ENCODE peak calls at places on chromosomes 11 and 22, in six cellular contexts. E is GM12878, H is Peyer's patch, V is A549, N is tibial nerve, Y is body of pancreas. Z is an unnamed sample.

GRCh38 chr11:64186205-64187165 is 514 bp downstream of the STIP1 start:
- DNase-seq in E (no peak), H (no peak), V (no peak), N (no peak), Y (no peak), Z (no peak)

GRCh38 chr11:86596861-86597632 is 75.4 kb downstream of the ME3 start:
- DNase-seq in E (no peak), H (no peak), V (no peak), N (no peak), Y (no peak), Z (no peak)

GRCh38 chr11:83610996-83611395 is 324.8 kb upstream of the CCDC90B start:
- DNase-seq in E (no peak), H (no peak), V (no peak), N (no peak), Y (no peak), Z (no peak)

GRCh38 chr11:15806217-15806616 is 550.1 kb downstream of the SOX6 start:
- DNase-seq in E (no peak), H (no peak), V (no peak), N (no peak), Y (no peak), Z (no peak)

GRCh38 chr22:38309614-38310517 is 7.4 kb downstream of the CSNK1E start:
- DNase-seq in E (no peak), H (no peak), V (no peak), N (no peak), Y (no peak), Z (no peak)

GRCh38 chr11:30949838-30950237 is 363.7 kb upstream of the MPPED2 start:
- DNase-seq in E (no peak), H (no peak), V (no peak), N (no peak), Y (no peak), Z (no peak)

GRCh38 chr22:49599039-49599438 is 228.6 kb downstream of the BRD1 start:
- DNase-seq in E (no peak), H (no peak), V (no peak), N (no peak), Y (no peak), Z (no peak)

GRCh38 chr22:41001722-41002122 is 50.5 kb downstream of the RBX1 start:
- DNase-seq in E (no peak), H (no peak), V (no peak), N (no peak), Y (no peak), Z (no peak)

GRCh38 chr11:88384004-88384677 is 46.6 kb upstream of the CTSC start:
- DNase-seq in E (no peak), H (no peak), V (peak; percentile 46), N (no peak), Y (no peak), Z (no peak)

GRCh38 chr11:30281476-30282288 is 41.2 kb upstream of the ARL14EP start:
- DNase-seq in E (no peak), H (no peak), V (no peak), N (no peak), Y (no peak), Z (no peak)

GRCh38 chr11:72719551-72719950 is 32.7 kb downstream of the ARAP1 start:
- DNase-seq in E (no peak), H (no peak), V (no peak), N (no peak), Y (no peak), Z (no peak)

GRCh38 chr11:22780914-22781593 is 48.5 kb downstream of the SVIP start:
- DNase-seq in E (no peak), H (no peak), V (no peak), N (no peak), Y (no peak), Z (no peak)

GRCh38 chr22:37492428-37493344 is 6.5 kb upstream of the MFNG start:
- DNase-seq in E (no peak), H (peak; percentile 40), V (peak; percentile 62), N (no peak), Y (no peak), Z (no peak)

GRCh38 chr11:12600829-12601228 is 73.4 kb upstream of the TEAD1 start:
- DNase-seq in E (no peak), H (no peak), V (no peak), N (no peak), Y (no peak), Z (no peak)

GRCh38 chr11:117097567-117098268 is 510 bp downstream of the SIK3 start:
- DNase-seq in E (no peak), H (peak; percentile 45), V (peak; percentile 27), N (no peak), Y (peak; percentile 54), Z (no peak)

GRCh38 chr11:69204246-69205124 is 48.8 kb downstream of the SMIM38 start:
- DNase-seq in E (no peak), H (no peak), V (no peak), N (no peak), Y (no peak), Z (no peak)

GRCh38 chr22:50016988-50017700 is 4.6 kb upstream of the IL17REL start:
- DNase-seq in E (peak; percentile 66), H (peak; percentile 40), V (no peak), N (no peak), Y (no peak), Z (no peak)

GRCh38 chr11:70742553-70743291 is 344.4 kb downstream of the CTTN start:
- DNase-seq in E (no peak), H (no peak), V (no peak), N (no peak), Y (peak; percentile 55), Z (no peak)

GRCh38 chr22:41504397-41504796 is 35.5 kb downstream of the ACO2 start:
- DNase-seq in E (no peak), H (no peak), V (no peak), N (no peak), Y (no peak), Z (no peak)

GRCh38 chr11:60855726-60856633 is at the start of gene PTGDR2:
- DNase-seq in E (no peak), H (no peak), V (no peak), N (no peak), Y (no peak), Z (no peak)

GRCh38 chr22:23522642-23523251 is 57.3 kb downstream of the IGLL1 start:
- DNase-seq in E (no peak), H (no peak), V (no peak), N (no peak), Y (no peak), Z (no peak)

GRCh38 chr11:17967661-17968060 is 45.2 kb downstream of the SERGEF start:
- DNase-seq in E (no peak), H (no peak), V (no peak), N (no peak), Y (no peak), Z (no peak)

GRCh38 chr11:118530683-118531596 is at the start of gene TMEM25:
- DNase-seq in E (no peak), H (peak; percentile 73), V (no peak), N (no peak), Y (peak; percentile 67), Z (no peak)
- TF ChIP-seq POLR2A in E (peak; percentile 68), H (no peak), V (no peak), N (no peak), Y (peak; percentile 33), Z (no peak)

GRCh38 chr11:74519719-74520118 is 26.2 kb upstream of the LIPT2 start:
- DNase-seq in E (no peak), H (no peak), V (no peak), N (no peak), Y (no peak), Z (no peak)

GRCh38 chr11:74520927-74521665 is 27.6 kb upstream of the LIPT2 start:
- DNase-seq in E (no peak), H (no peak), V (no peak), N (no peak), Y (no peak), Z (no peak)

GRCh38 chr11:74522776-74523175 is 29.3 kb upstream of the LIPT2 start:
- DNase-seq in E (no peak), H (no peak), V (no peak), N (no peak), Y (no peak), Z (no peak)

GRCh38 chr11:74521666-74522252 is 28.2 kb upstream of the LIPT2 start:
- DNase-seq in E (no peak), H (no peak), V (no peak), N (no peak), Y (no peak), Z (no peak)

GRCh38 chr11:74520316-74520715 is 26.8 kb upstream of the LIPT2 start:
- DNase-seq in E (no peak), H (no peak), V (no peak), N (no peak), Y (no peak), Z (no peak)
- H3K4me1 ChIP-seq in E (no peaks in the 10 kb centered on the region), H (no peaks in the 10 kb centered on the region), V (no peaks in the 10 kb centered on the region), N (no peaks in the 10 kb centered on the region), Y (no peaks in the 10 kb centered on the region), Z (no peaks in the 10 kb centered on the region)

GRCh38 chr11:111454561-111455192 is 57.5 kb downstream of the BTG4 start:
- DNase-seq in E (no peak), H (no peak), V (peak; percentile 59), N (no peak), Y (no peak), Z (no peak)
- H3K4me3 ChIP-seq in E (no peak overlapping the region), H (no peak overlapping the region), V (no peak overlapping the region), N (no peak overlapping the region), Y (no peak overlapping the region), Z (no peak overlapping the region)

GRCh38 chr11:103995896-103996295 is 40.5 kb upstream of the DDI1 start:
- DNase-seq in E (no peak), H (no peak), V (no peak), N (no peak), Y (no peak), Z (no peak)

GRCh38 chr11:103994111-103994510 is 42.3 kb upstream of the DDI1 start:
- DNase-seq in E (no peak), H (no peak), V (no peak), N (no peak), Y (no peak), Z (no peak)

GRCh38 chr11:103988595-103988969 is 47.9 kb upstream of the DDI1 start:
- DNase-seq in E (no peak), H (no peak), V (no peak), N (no peak), Y (no peak), Z (no peak)

GRCh38 chr11:103997082-103997481 is 39.4 kb upstream of the DDI1 start:
- DNase-seq in E (peak; percentile 3), H (no peak), V (no peak), N (no peak), Y (no peak), Z (no peak)

GRCh38 chr11:103993502-103993901 is 42.9 kb upstream of the DDI1 start:
- DNase-seq in E (no peak), H (no peak), V (no peak), N (no peak), Y (no peak), Z (no peak)
- TF ChIP-seq POLR2A in E (no peak), H (no peak), V (no peak), N (no peak), Y (no peak), Z (no peak)

GRCh38 chr22:36465232-36466021 is 16.0 kb downstream of the TXN2 start:
- DNase-seq in E (no peak), H (no peak), V (peak; percentile 75), N (no peak), Y (peak; percentile 97), Z (no peak)
- H3K4me1 ChIP-seq in E (peaks cover 4% of the 10 kb centered on the region), H (no peaks in the 10 kb centered on the region), V (peaks cover 89% of the 10 kb centered on the region), N (no peaks in the 10 kb centered on the region), Y (peaks cover 69% of the 10 kb centered on the region), Z (peaks cover 79% of the 10 kb centered on the region)

GRCh38 chr11:46618789-46619188 is 1.4 kb downstream of the ATG13 start:
- DNase-seq in E (no peak), H (no peak), V (no peak), N (no peak), Y (no peak), Z (no peak)
- H3K4me3 ChIP-seq in E (peak overlapping the region; percentile 72), H (peak overlapping the region; percentile 93), V (peak overlapping the region; percentile 96), N (peak overlapping the region; percentile 98), Y (no peak overlapping the region), Z (peak overlapping the region; percentile 99)

Z was measured in esophagus squamous epithelium.